ENCODE peak calls at places on chromosomes 1 and 21, in nine cellular contexts. F, Q, I, X, P, C, Y, U and H are unnamed samples.
A peak's percentile ranks its signal among the peaks of the same experiment; 100 is the strongest.

GRCh38 chr21:46455575-46456385 is 2.9 kb upstream of the DIP2A start:
- DNase-seq in F (no peak), Q (no peak), I (no peak), X (no peak), P (no peak), C (no peak), Y (peak; percentile 88), U (no peak), H (peak; percentile 51)

GRCh38 chr1:95169544-95169943 is 52.4 kb downstream of the TLCD4 start:
- DNase-seq in F (no peak), Q (no peak), I (no peak), X (no peak), P (no peak), C (no peak), Y (peak; percentile 3), U (no peak), H (peak; percentile 53)

GRCh38 chr1:228009116-228009827 is 2.5 kb downstream of the WNT3A start:
- DNase-seq in F (no peak), Q (no peak), I (no peak), X (no peak), P (no peak), C (no peak), Y (no peak), U (no peak), H (no peak)

GRCh38 chr1:170791941-170792340 is 128.0 kb downstream of the PRRX1 start:
- DNase-seq in F (no peak), Q (no peak), I (no peak), X (peak; percentile 31), P (no peak), C (no peak), Y (no peak), U (no peak), H (no peak)

GRCh38 chr1:200738348-200738732 is 353 bp upstream of the CAMSAP2 start:
- DNase-seq in F (no peak), Q (no peak), I (no peak), X (no peak), P (no peak), C (no peak), Y (no peak), U (no peak), H (no peak)

GRCh38 chr1:214842856-214843255 is 239.7 kb upstream of the KCNK2 start:
- DNase-seq in F (no peak), Q (no peak), I (no peak), X (no peak), P (no peak), C (no peak), Y (peak; percentile 75), U (no peak), H (peak; percentile 58)

GRCh38 chr1:19009882-19010321 is 53.4 kb upstream of the IFFO2 start:
- DNase-seq in F (no peak), Q (no peak), I (no peak), X (peak; percentile 14), P (peak; percentile 79), C (no peak), Y (peak; percentile 97), U (no peak), H (peak; percentile 98)

GRCh38 chr1:112686417-112686816 is 12.0 kb downstream of the MOV10 start:
- DNase-seq in F (no peak), Q (no peak), I (no peak), X (no peak), P (no peak), C (no peak), Y (no peak), U (no peak), H (no peak)

GRCh38 chr1:39738622-39739366 is at the start of gene PPIE:
- DNase-seq in F (peak; percentile 97), Q (peak; percentile 99), I (peak; percentile 86), X (peak; percentile 62), P (peak; percentile 82), C (peak; percentile 83), Y (peak; percentile 87), U (peak; percentile 97), H (peak; percentile 94)

GRCh38 chr1:165742194-165742593 is 26.5 kb downstream of the TMCO1 start:
- DNase-seq in F (no peak), Q (no peak), I (no peak), X (no peak), P (no peak), C (no peak), Y (no peak), U (no peak), H (no peak)

GRCh38 chr1:164731161-164731747 is 172.3 kb downstream of the PBX1 start:
- DNase-seq in F (no peak), Q (no peak), I (no peak), X (no peak), P (no peak), C (no peak), Y (no peak), U (no peak), H (no peak)

GRCh38 chr1:156853761-156854160 is 5.2 kb downstream of the INSRR start:
- DNase-seq in F (no peak), Q (no peak), I (no peak), X (no peak), P (no peak), C (no peak), Y (no peak), U (no peak), H (no peak)

GRCh38 chr1:110737206-110737605 is 62.5 kb upstream of the KCNA3 start:
- DNase-seq in F (no peak), Q (no peak), I (no peak), X (no peak), P (no peak), C (no peak), Y (no peak), U (no peak), H (no peak)

GRCh38 chr1:243388276-243388675 is 132.4 kb downstream of the SDCCAG8 start:
- DNase-seq in F (no peak), Q (no peak), I (no peak), X (no peak), P (no peak), C (no peak), Y (no peak), U (no peak), H (no peak)

GRCh38 chr1:202163281-202164270 is 3.2 kb upstream of the PTPN7 start:
- DNase-seq in F (no peak), Q (no peak), I (no peak), X (no peak), P (no peak), C (no peak), Y (no peak), U (no peak), H (no peak)

GRCh38 chr1:54328117-54328636 is 78.0 kb downstream of the SSBP3 start:
- DNase-seq in F (no peak), Q (no peak), I (no peak), X (no peak), P (no peak), C (no peak), Y (peak; percentile 59), U (no peak), H (no peak)

GRCh38 chr1:84539972-84540371 is 33.6 kb upstream of the GNG5 start:
- DNase-seq in F (no peak), Q (no peak), I (no peak), X (no peak), P (no peak), C (no peak), Y (peak; percentile 25), U (no peak), H (peak; percentile 43)

GRCh38 chr1:224805889-224806288 is 123.6 kb upstream of the DNAH14 start:
- DNase-seq in F (no peak), Q (no peak), I (no peak), X (no peak), P (no peak), C (no peak), Y (no peak), U (no peak), H (no peak)

GRCh38 chr1:78491311-78492071 is 717 bp downstream of the PTGFR start:
- DNase-seq in F (no peak), Q (no peak), I (no peak), X (no peak), P (peak; percentile 35), C (no peak), Y (peak; percentile 91), U (peak; percentile 14), H (peak; percentile 73)

GRCh38 chr1:206635983-206636354 is 633 bp downstream of the DYRK3 start:
- DNase-seq in F (no peak), Q (peak; percentile 65), I (peak; percentile 14), X (no peak), P (no peak), C (no peak), Y (no peak), U (no peak), H (peak; percentile 19)

GRCh38 chr1:6258675-6259074 is 2.2 kb downstream of the GPR153 start:
- DNase-seq in F (no peak), Q (no peak), I (no peak), X (no peak), P (no peak), C (no peak), Y (no peak), U (no peak), H (no peak)

GRCh38 chr1:167221126-167221803 is 579 bp downstream of the POU2F1 start:
- DNase-seq in F (no peak), Q (no peak), I (no peak), X (no peak), P (no peak), C (no peak), Y (no peak), U (peak; percentile 38), H (peak; percentile 44)

GRCh38 chr1:207277241-207277640 is 44.2 kb upstream of the CD55 start:
- DNase-seq in F (no peak), Q (no peak), I (no peak), X (no peak), P (no peak), C (no peak), Y (no peak), U (no peak), H (no peak)

GRCh38 chr1:201649776-201650607 is 111.1 kb downstream of the NAV1 start:
- DNase-seq in F (no peak), Q (peak; percentile 83), I (no peak), X (peak; percentile 65), P (peak; percentile 50), C (no peak), Y (peak; percentile 71), U (peak; percentile 88), H (peak; percentile 85)

GRCh38 chr1:206537141-206537540 is 29.8 kb downstream of the RASSF5 start:
- DNase-seq in F (no peak), Q (no peak), I (no peak), X (no peak), P (no peak), C (no peak), Y (peak; percentile 42), U (no peak), H (no peak)